ENCODE peak calls at places on chromosome 6, in seven cellular contexts. One of them, this sample, is unnamed. For H3K4me1, the result is how much of the 10 kb centered on the place peaks cover.

GRCh38 chr6:98808522-98809210 is 25.7 kb upstream of the POU3F2 start:
- DNase-seq in body of pancreas: no peak
- DNase-seq in IMR-90: no peak
- DNase-seq in breast epithelium: no peak
- DNase-seq in tibial nerve: no peak
- DNase-seq in mammary epithelial cell: no peak
- DNase-seq in psoas muscle: no peak
- DNase-seq in this sample: no peak

GRCh38 chr6:157211603-157212455 is 111.5 kb downstream of the TMEM242 start:
- DNase-seq in mammary epithelial cell: no peak
- DNase-seq in tibial nerve: no peak
- DNase-seq in psoas muscle: no peak
- DNase-seq in breast epithelium: no peak
- DNase-seq in IMR-90: no peak
- DNase-seq in body of pancreas: no peak
- DNase-seq in this sample: no peak

GRCh38 chr6:21587925-21588811 is 5.4 kb upstream of the SOX4 start:
- DNase-seq in body of pancreas: peak
- DNase-seq in breast epithelium: peak
- DNase-seq in mammary epithelial cell: peak
- DNase-seq in IMR-90: peak
- DNase-seq in tibial nerve: peak
- DNase-seq in psoas muscle: peak
- DNase-seq in this sample: peak

GRCh38 chr6:157240960-157241311 is 82.4 kb downstream of the TMEM242 start:
- DNase-seq in tibial nerve: no peak
- DNase-seq in IMR-90: no peak
- DNase-seq in body of pancreas: no peak
- DNase-seq in psoas muscle: no peak
- DNase-seq in breast epithelium: no peak
- DNase-seq in mammary epithelial cell: no peak
- DNase-seq in this sample: no peak

GRCh38 chr6:138923561-138923960 is 64.5 kb downstream of the REPS1 start:
- DNase-seq in body of pancreas: no peak
- DNase-seq in tibial nerve: no peak
- DNase-seq in psoas muscle: no peak
- DNase-seq in mammary epithelial cell: no peak
- DNase-seq in breast epithelium: no peak
- DNase-seq in IMR-90: no peak
- DNase-seq in this sample: no peak

GRCh38 chr6:85923013-85923430 is 280.3 kb upstream of the SYNCRIP start:
- DNase-seq in breast epithelium: no peak
- DNase-seq in IMR-90: peak
- DNase-seq in body of pancreas: peak
- DNase-seq in psoas muscle: no peak
- DNase-seq in mammary epithelial cell: peak
- DNase-seq in tibial nerve: peak
- DNase-seq in this sample: no peak

GRCh38 chr6:41639556-41640371 is 1.5 kb downstream of the MDFI start:
- DNase-seq in mammary epithelial cell: no peak
- DNase-seq in tibial nerve: no peak
- DNase-seq in breast epithelium: no peak
- DNase-seq in IMR-90: no peak
- DNase-seq in body of pancreas: no peak
- DNase-seq in psoas muscle: no peak
- DNase-seq in this sample: no peak

GRCh38 chr6:51398064-51398740 is 579.5 kb downstream of the TFAP2B start:
- DNase-seq in psoas muscle: no peak
- DNase-seq in breast epithelium: no peak
- DNase-seq in IMR-90: no peak
- DNase-seq in body of pancreas: no peak
- DNase-seq in tibial nerve: no peak
- DNase-seq in mammary epithelial cell: peak
- DNase-seq in this sample: no peak

GRCh38 chr6:38973178-38974057 is 75.2 kb upstream of the GLP1R start:
- DNase-seq in tibial nerve: peak
- DNase-seq in IMR-90: peak
- DNase-seq in breast epithelium: no peak
- DNase-seq in body of pancreas: peak
- DNase-seq in psoas muscle: no peak
- DNase-seq in mammary epithelial cell: peak
- DNase-seq in this sample: peak

GRCh38 chr6:41936073-41936837 is 5.4 kb downstream of the CCND3 start:
- DNase-seq in mammary epithelial cell: peak
- DNase-seq in body of pancreas: peak
- DNase-seq in tibial nerve: peak
- DNase-seq in psoas muscle: peak
- DNase-seq in IMR-90: peak
- DNase-seq in breast epithelium: peak
- DNase-seq in this sample: peak

GRCh38 chr6:83265384-83265783 is 72.2 kb downstream of the RWDD2A start:
- DNase-seq in body of pancreas: no peak
- DNase-seq in psoas muscle: no peak
- DNase-seq in tibial nerve: no peak
- DNase-seq in breast epithelium: no peak
- DNase-seq in IMR-90: peak
- DNase-seq in mammary epithelial cell: peak
- DNase-seq in this sample: no peak

GRCh38 chr6:154039231-154039842 is at the start of gene OPRM1:
- DNase-seq in breast epithelium: no peak
- DNase-seq in mammary epithelial cell: peak
- DNase-seq in IMR-90: no peak
- DNase-seq in psoas muscle: peak
- DNase-seq in tibial nerve: no peak
- DNase-seq in body of pancreas: peak
- DNase-seq in this sample: no peak

GRCh38 chr6:2958802-2959201 is 12.6 kb downstream of the SERPINB6 start:
- DNase-seq in IMR-90: no peak
- DNase-seq in breast epithelium: no peak
- DNase-seq in tibial nerve: no peak
- DNase-seq in mammary epithelial cell: no peak
- DNase-seq in psoas muscle: no peak
- DNase-seq in body of pancreas: no peak
- DNase-seq in this sample: no peak

GRCh38 chr6:2961491-2961890 is 9.9 kb downstream of the SERPINB6 start:
- DNase-seq in body of pancreas: no peak
- DNase-seq in breast epithelium: no peak
- DNase-seq in IMR-90: no peak
- DNase-seq in psoas muscle: no peak
- DNase-seq in mammary epithelial cell: no peak
- DNase-seq in tibial nerve: no peak
- DNase-seq in this sample: no peak

GRCh38 chr6:2960935-2961334 is 10.4 kb downstream of the SERPINB6 start:
- DNase-seq in IMR-90: peak
- DNase-seq in body of pancreas: peak
- DNase-seq in tibial nerve: no peak
- DNase-seq in breast epithelium: no peak
- DNase-seq in psoas muscle: no peak
- DNase-seq in mammary epithelial cell: no peak
- DNase-seq in this sample: no peak

GRCh38 chr6:2958331-2958711 is 13.0 kb downstream of the SERPINB6 start:
- DNase-seq in body of pancreas: no peak
- DNase-seq in IMR-90: no peak
- DNase-seq in mammary epithelial cell: no peak
- DNase-seq in tibial nerve: no peak
- DNase-seq in psoas muscle: peak
- DNase-seq in breast epithelium: no peak
- DNase-seq in this sample: no peak

GRCh38 chr6:2959909-2960719 is 11.3 kb downstream of the SERPINB6 start:
- DNase-seq in psoas muscle: no peak
- DNase-seq in IMR-90: peak
- DNase-seq in breast epithelium: peak
- DNase-seq in mammary epithelial cell: peak
- DNase-seq in tibial nerve: no peak
- DNase-seq in body of pancreas: peak
- DNase-seq in this sample: no peak
- H3K4me1 ChIP-seq in psoas muscle: half or more
- H3K4me1 ChIP-seq in IMR-90: under half
- H3K4me1 ChIP-seq in breast epithelium: under half
- H3K4me1 ChIP-seq in mammary epithelial cell: under half
- H3K4me1 ChIP-seq in tibial nerve: half or more
- H3K4me1 ChIP-seq in body of pancreas: half or more
- H3K4me1 ChIP-seq in this sample: under half

DNA sequence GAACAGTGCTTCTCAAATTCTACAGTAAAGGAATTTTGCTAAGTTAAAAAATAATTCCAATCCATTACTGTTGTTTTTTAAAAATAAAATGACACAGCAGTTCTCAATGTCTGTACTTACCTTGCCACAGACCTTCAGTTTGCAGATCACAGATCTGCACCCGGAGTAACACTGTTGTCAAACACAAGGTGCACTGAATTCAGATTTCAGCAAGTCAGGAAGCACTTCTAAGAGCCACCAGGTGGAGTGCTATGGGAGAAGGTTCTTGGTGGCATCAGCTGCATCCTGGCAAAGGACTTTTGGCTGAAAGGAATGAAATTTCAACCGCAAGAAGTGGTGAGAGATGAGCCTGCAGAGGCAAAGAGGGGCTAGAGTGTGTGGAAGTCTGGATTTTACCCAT is 17.4 kb downstream of the RSPH4A start:
- DNase-seq in breast epithelium: no peak
- DNase-seq in tibial nerve: no peak
- DNase-seq in IMR-90: no peak
- DNase-seq in psoas muscle: no peak
- DNase-seq in body of pancreas: peak
- DNase-seq in mammary epithelial cell: peak
- DNase-seq in this sample: no peak
- TF ChIP-seq CTCF in breast epithelium: no peak
- TF ChIP-seq CTCF in tibial nerve: no peak
- TF ChIP-seq CTCF in IMR-90: no peak
- TF ChIP-seq CTCF in psoas muscle: no peak
- TF ChIP-seq CTCF in body of pancreas: peak
- TF ChIP-seq CTCF in mammary epithelial cell: peak
- TF ChIP-seq CTCF in this sample: peak

GRCh38 chr6:43122146-43122545 is 46.0 kb downstream of the PTK7 start:
- DNase-seq in IMR-90: no peak
- DNase-seq in mammary epithelial cell: no peak
- DNase-seq in psoas muscle: no peak
- DNase-seq in breast epithelium: no peak
- DNase-seq in body of pancreas: no peak
- DNase-seq in tibial nerve: no peak
- DNase-seq in this sample: no peak
- H3K4me1 ChIP-seq in IMR-90: half or more
- H3K4me1 ChIP-seq in mammary epithelial cell: half or more
- H3K4me1 ChIP-seq in psoas muscle: under half
- H3K4me1 ChIP-seq in breast epithelium: under half
- H3K4me1 ChIP-seq in body of pancreas: under half
- H3K4me1 ChIP-seq in tibial nerve: under half
- H3K4me1 ChIP-seq in this sample: under half

GRCh38 chr6:116371384-116372209 is 850 bp downstream of the DSE start:
- DNase-seq in psoas muscle: peak
- DNase-seq in IMR-90: peak
- DNase-seq in breast epithelium: peak
- DNase-seq in mammary epithelial cell: peak
- DNase-seq in body of pancreas: peak
- DNase-seq in tibial nerve: peak
- DNase-seq in this sample: peak
- TF ChIP-seq CTCF in psoas muscle: no peak
- TF ChIP-seq CTCF in IMR-90: no peak
- TF ChIP-seq CTCF in breast epithelium: no peak
- TF ChIP-seq CTCF in mammary epithelial cell: no peak
- TF ChIP-seq CTCF in body of pancreas: no peak
- TF ChIP-seq CTCF in tibial nerve: no peak
- TF ChIP-seq CTCF in this sample: no peak

DNA sequence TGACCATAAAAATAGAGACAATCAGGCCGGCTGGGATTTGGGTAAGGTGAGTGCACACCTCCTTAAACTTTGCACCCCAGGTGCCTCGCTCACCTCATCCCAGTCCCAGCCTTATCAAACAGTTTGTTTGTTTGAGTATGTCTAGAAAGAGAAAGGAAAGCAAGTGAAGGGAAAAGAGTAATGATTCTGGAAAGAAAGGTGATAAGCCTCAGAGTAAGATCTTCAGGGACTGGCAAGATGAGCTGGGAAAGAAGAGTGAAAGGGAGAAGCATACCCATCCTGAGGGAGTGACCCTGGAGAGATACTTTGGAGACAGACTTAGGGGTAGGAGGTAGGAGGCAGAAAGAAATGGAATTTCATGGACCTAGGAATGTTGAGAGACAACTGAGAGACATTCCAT is 1.7 kb downstream of the TAP2 start:
- DNase-seq in psoas muscle: no peak
- DNase-seq in mammary epithelial cell: no peak
- DNase-seq in tibial nerve: no peak
- DNase-seq in breast epithelium: no peak
- DNase-seq in IMR-90: no peak
- DNase-seq in body of pancreas: no peak
- DNase-seq in this sample: no peak
- H3K4me1 ChIP-seq in psoas muscle: under half
- H3K4me1 ChIP-seq in mammary epithelial cell: under half
- H3K4me1 ChIP-seq in tibial nerve: under half
- H3K4me1 ChIP-seq in breast epithelium: under half
- H3K4me1 ChIP-seq in IMR-90: under half
- H3K4me1 ChIP-seq in body of pancreas: under half
- H3K4me1 ChIP-seq in this sample: under half

DNA sequence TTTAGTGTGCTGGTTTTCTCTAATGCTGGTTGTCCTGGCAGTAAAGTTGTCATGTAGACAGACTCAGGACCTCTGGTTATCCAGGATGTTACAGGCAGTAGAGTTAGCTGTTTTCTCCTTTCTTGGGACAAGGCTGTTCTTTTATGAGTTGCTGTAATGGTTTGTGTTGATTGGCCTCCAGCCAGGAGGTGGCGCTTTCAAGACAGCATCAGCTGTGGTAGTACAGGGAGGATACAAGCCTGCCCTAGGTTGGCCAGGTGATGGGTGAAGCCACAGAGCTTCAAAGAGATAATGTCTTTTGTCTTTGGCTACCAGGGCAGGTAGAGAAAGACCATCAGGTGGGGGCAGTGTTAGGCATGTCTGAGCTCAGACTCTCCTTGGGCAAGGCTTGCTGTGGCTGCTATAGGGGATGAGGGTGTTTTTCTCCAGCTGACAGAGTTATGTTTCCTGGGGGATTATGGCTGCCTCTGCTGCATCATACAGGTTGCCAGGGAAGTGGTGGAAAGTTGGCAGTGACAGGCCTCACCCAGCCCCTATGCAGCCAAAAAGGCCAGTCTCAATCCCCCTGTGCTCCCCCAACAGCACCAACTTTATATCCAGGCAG is 127.2 kb upstream of the TAB2 start:
- DNase-seq in IMR-90: peak
- DNase-seq in body of pancreas: peak
- DNase-seq in tibial nerve: no peak
- DNase-seq in mammary epithelial cell: peak
- DNase-seq in breast epithelium: no peak
- DNase-seq in psoas muscle: peak
- DNase-seq in this sample: peak
- TF ChIP-seq CTCF in IMR-90: peak
- TF ChIP-seq CTCF in body of pancreas: no peak
- TF ChIP-seq CTCF in tibial nerve: no peak
- TF ChIP-seq CTCF in mammary epithelial cell: peak
- TF ChIP-seq CTCF in breast epithelium: no peak
- TF ChIP-seq CTCF in psoas muscle: no peak
- TF ChIP-seq CTCF in this sample: no peak

GRCh38 chr6:149960488-149960887 is 3.3 kb upstream of the ULBP1 start:
- DNase-seq in psoas muscle: no peak
- DNase-seq in tibial nerve: no peak
- DNase-seq in IMR-90: no peak
- DNase-seq in body of pancreas: no peak
- DNase-seq in mammary epithelial cell: no peak
- DNase-seq in breast epithelium: no peak
- DNase-seq in this sample: no peak
- H3K4me1 ChIP-seq in psoas muscle: under half
- H3K4me1 ChIP-seq in tibial nerve: under half
- H3K4me1 ChIP-seq in IMR-90: under half
- H3K4me1 ChIP-seq in body of pancreas: under half
- H3K4me1 ChIP-seq in mammary epithelial cell: under half
- H3K4me1 ChIP-seq in breast epithelium: under half
- H3K4me1 ChIP-seq in this sample: under half

GRCh38 chr6:46490425-46491200 is 636 bp downstream of the RCAN2 start:
- DNase-seq in IMR-90: no peak
- DNase-seq in tibial nerve: no peak
- DNase-seq in mammary epithelial cell: no peak
- DNase-seq in body of pancreas: peak
- DNase-seq in breast epithelium: no peak
- DNase-seq in psoas muscle: peak
- DNase-seq in this sample: peak
- TF ChIP-seq CTCF in IMR-90: no peak
- TF ChIP-seq CTCF in tibial nerve: no peak
- TF ChIP-seq CTCF in mammary epithelial cell: no peak
- TF ChIP-seq CTCF in body of pancreas: no peak
- TF ChIP-seq CTCF in breast epithelium: no peak
- TF ChIP-seq CTCF in psoas muscle: peak
- TF ChIP-seq CTCF in this sample: peak